ENCODE peak calls at places on chromosomes 13 and 19, in seven cellular contexts. J is mesendoderm, F is neuronal stem cell, Z is H9, D is mesenchymal stem cell, T is H1, L is trophoblast cell. X is an unnamed sample.

GRCh38 chr19:6238643-6239281 is 41.0 kb downstream of the MLLT1 start:
- DNase-seq in J (no peak), F (no peak), Z (no peak), D (no peak), T (no peak), L (no peak), X (peak)

GRCh38 chr13:73809561-73809960 is 324.6 kb downstream of the KLF12 start:
- DNase-seq in J (no peak), F (no peak), Z (no peak), D (peak), T (no peak), L (no peak), X (peak)

GRCh38 chr19:17429661-17430101 is 9.8 kb downstream of the MVB12A start:
- DNase-seq in J (no peak), F (no peak), Z (no peak), D (no peak), T (no peak), L (no peak), X (no peak)

GRCh38 chr13:110841846-110842245 is 73.0 kb downstream of the ANKRD10 start:
- DNase-seq in J (peak), F (no peak), Z (no peak), D (no peak), T (no peak), L (peak), X (peak)

GRCh38 chr19:48490980-48491792 is 20.4 kb downstream of the LMTK3 start:
- DNase-seq in J (peak), F (no peak), Z (peak), D (peak), T (no peak), L (no peak), X (no peak)

GRCh38 chr13:114151565-114152284 is 19.3 kb upstream of the RASA3 start:
- DNase-seq in J (no peak), F (no peak), Z (no peak), D (no peak), T (no peak), L (no peak), X (no peak)

GRCh38 chr19:44212865-44213346 is 574 bp downstream of the ZNF227 start:
- DNase-seq in J (peak), F (no peak), Z (no peak), D (peak), T (no peak), L (no peak), X (peak)

GRCh38 chr19:4374451-4375163 is 25.7 kb downstream of the SH3GL1 start:
- DNase-seq in J (peak), F (no peak), Z (peak), D (peak), T (no peak), L (peak), X (peak)

GRCh38 chr19:1534972-1535371 is 11.1 kb downstream of the PLK5 start:
- DNase-seq in J (no peak), F (no peak), Z (no peak), D (no peak), T (no peak), L (no peak), X (no peak)

GRCh38 chr13:24905242-24905641 is 141.3 kb downstream of the RNF17 start:
- DNase-seq in J (no peak), F (no peak), Z (no peak), D (no peak), T (no peak), L (no peak), X (peak)

GRCh38 chr19:1923319-1923718 is 17.7 kb upstream of the CSNK1G2 start:
- DNase-seq in J (no peak), F (no peak), Z (no peak), D (no peak), T (no peak), L (no peak), X (no peak)

GRCh38 chr13:71770710-71771109 is 96.3 kb downstream of the DACH1 start:
- DNase-seq in J (no peak), F (no peak), Z (no peak), D (no peak), T (no peak), L (no peak), X (no peak)

GRCh38 chr19:40747536-40747935 is 2.7 kb downstream of the ACTMAP start:
- DNase-seq in J (no peak), F (no peak), Z (no peak), D (no peak), T (no peak), L (no peak), X (no peak)

GRCh38 chr13:53200498-53201453 is 172.2 kb downstream of the OLFM4 start:
- DNase-seq in J (peak), F (peak), Z (peak), D (peak), T (peak), L (peak), X (peak)
- H2AK5ac ChIP-seq in J (no peak), F (no peak), Z (no peak), D (no peak), T (no peak), L (no peak), X (no peak)

GRCh38 chr19:38263696-38264485 is 482 bp upstream of the SPINT2 start:
- DNase-seq in J (peak), F (no peak), Z (peak), D (peak), T (peak), L (peak), X (peak)
- H3K27ac ChIP-seq in J (peak), F (no peak), Z (peak), D (peak), T (peak), L (peak), X (no peak)

DNA sequence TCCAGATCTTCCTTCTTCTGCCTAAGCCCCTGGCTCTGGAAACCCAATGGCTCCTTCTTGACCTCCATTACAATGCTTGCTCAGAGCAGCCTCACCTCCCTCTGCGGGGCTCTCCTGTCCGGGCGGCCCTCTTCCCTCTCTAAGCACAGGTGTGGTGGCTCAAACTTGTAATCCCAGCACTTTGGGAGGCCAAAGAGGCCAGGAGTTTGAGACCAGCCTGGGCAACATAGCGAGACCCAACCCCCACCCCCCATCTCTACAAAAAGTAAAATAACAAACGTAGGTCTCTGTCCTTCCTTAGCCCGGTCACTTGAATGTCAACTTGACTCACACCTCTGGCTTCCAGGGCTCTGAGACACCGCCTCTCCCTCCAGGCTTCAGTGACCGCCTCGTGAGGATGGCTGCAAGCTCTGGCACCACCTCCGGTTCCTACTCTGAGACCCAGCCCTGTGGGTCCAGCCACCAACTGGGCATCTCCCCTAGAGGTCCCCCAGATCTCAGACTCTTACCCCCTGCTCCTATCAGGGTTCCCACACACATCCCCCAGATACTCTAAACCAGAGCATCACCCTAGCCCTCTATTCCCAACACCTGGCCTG is 4.6 kb upstream of the TLE2 start:
- DNase-seq in J (no peak), F (no peak), Z (no peak), D (no peak), T (no peak), L (peak), X (no peak)
- H2AK5ac ChIP-seq in J (peak), F (no peak), Z (no peak), D (no peak), T (no peak), L (no peak), X (no peak)

DNA sequence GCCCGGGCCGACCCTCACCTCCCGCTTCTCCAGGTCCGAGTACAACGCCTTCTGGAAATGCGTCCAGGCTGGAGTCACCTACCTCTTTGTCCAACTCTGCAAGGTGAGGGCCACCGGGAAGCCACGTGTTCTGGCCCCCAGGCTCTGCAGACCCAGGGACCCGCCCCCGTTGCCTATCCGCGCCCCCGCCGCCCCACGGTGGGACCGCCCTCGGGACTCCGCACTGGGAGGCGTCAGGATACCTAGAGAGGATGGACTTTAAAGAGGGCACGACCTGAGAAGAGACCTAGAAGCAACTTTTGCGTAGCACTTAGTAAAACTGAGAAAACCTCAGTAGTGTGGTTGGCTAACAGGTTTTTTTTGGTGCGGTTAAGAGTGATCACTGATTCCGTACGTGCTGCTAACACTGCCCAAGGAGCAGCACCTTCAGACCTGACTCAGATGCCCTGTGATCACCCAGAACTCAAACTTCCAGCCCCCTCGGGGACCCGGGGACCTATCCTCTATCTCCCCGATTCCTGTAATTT is 492 bp downstream of the TMEM147 start:
- DNase-seq in J (peak), F (no peak), Z (no peak), D (peak), T (no peak), L (peak), X (no peak)
- H3K27ac ChIP-seq in J (no peak), F (no peak), Z (no peak), D (no peak), T (peak), L (peak), X (peak)

GRCh38 chr13:100564444-100565223 is 24.0 kb downstream of the GGACT start:
- DNase-seq in J (no peak), F (no peak), Z (no peak), D (no peak), T (no peak), L (no peak), X (no peak)

GRCh38 chr13:100565291-100565690 is 23.3 kb downstream of the GGACT start:
- DNase-seq in J (no peak), F (no peak), Z (no peak), D (no peak), T (no peak), L (peak), X (no peak)

GRCh38 chr13:100561599-100562204 is 26.9 kb downstream of the GGACT start:
- DNase-seq in J (no peak), F (no peak), Z (no peak), D (no peak), T (no peak), L (no peak), X (no peak)

GRCh38 chr13:100563779-100564178 is 24.8 kb downstream of the GGACT start:
- DNase-seq in J (no peak), F (no peak), Z (no peak), D (no peak), T (no peak), L (no peak), X (no peak)

DNA sequence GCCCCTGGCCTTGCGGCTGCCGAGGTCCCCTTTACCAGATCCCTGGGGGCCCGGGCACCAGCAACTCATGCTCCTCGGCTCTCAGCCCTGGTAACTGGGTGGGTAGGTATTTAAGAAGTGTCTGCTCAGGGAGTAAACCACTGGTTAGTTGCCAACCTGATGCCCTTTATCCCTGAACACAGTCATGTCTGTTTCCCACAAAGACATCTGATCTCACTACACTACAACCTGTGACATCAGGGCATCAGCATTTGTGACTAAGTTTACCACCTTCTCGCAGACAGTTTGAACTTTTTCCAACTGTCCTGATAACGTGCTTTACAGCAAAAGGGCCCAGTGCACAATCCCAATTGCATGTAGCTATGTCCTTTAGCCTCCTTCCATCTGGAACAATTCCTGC is 22.0 kb downstream of the GGACT start:
- DNase-seq in J (no peak), F (no peak), Z (no peak), D (no peak), T (no peak), L (peak), X (peak)
- H2AK5ac ChIP-seq in J (no peak), F (no peak), Z (no peak), D (no peak), T (no peak), L (no peak), X (no peak)

DNA sequence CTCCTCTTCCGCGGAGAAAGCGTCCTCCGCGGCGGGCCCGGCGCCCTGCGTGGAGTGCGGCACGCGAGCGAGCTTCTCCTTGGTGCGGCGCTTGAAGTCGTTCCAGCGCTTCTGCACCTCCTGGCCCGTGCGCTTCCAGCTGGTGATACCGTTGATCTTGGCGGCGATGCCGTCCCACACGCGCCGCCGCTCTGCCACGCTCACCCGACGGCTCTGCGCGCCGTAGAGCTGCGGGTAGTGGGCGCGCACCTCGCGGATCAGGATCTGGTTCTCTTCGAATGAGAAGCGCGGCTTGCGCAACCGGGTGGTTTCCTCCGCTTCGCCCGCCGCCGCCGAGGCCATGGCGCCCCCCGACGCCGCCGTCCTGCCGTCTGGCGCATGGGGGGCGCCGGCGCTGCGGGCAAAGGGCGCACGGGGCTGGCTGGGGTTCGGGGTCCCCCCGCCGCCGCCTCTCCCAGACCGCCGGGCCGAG is 945 bp downstream of the MYPOP start:
- DNase-seq in J (peak), F (no peak), Z (peak), D (peak), T (no peak), L (peak), X (peak)
- H3K27ac ChIP-seq in J (no peak), F (no peak), Z (no peak), D (no peak), T (no peak), L (no peak), X (no peak)

X was measured in IMR-90.